ENCODE peak calls at places on chromosomes 16 and 17, in five cellular contexts. One of them, this sample, is unnamed.

GRCh38 chr16:2952679-2953078 is 11.4 kb upstream of the KREMEN2 start:
- DNase-seq in IMR-90: no peak
- DNase-seq in H1: no peak
- DNase-seq in neuronal stem cell: no peak
- DNase-seq in mesenchymal stem cell: no peak
- DNase-seq in this sample: no peak

GRCh38 chr16:87368029-87368765 is 15.4 kb downstream of the FBXO31 start:
- DNase-seq in IMR-90: no peak
- DNase-seq in H1: no peak
- DNase-seq in neuronal stem cell: no peak
- DNase-seq in mesenchymal stem cell: no peak
- DNase-seq in this sample: no peak

GRCh38 chr17:44220211-44221071 is 966 bp upstream of the UBTF start:
- DNase-seq in IMR-90: peak
- DNase-seq in H1: no peak
- DNase-seq in neuronal stem cell: peak
- DNase-seq in mesenchymal stem cell: peak
- DNase-seq in this sample: peak

GRCh38 chr17:43416998-43417891 is 18.5 kb downstream of the ARL4D start:
- DNase-seq in IMR-90: peak
- DNase-seq in H1: no peak
- DNase-seq in neuronal stem cell: no peak
- DNase-seq in mesenchymal stem cell: no peak
- DNase-seq in this sample: no peak

GRCh38 chr17:38591759-38592241 is 14.0 kb downstream of the SRCIN1 start:
- DNase-seq in IMR-90: no peak
- DNase-seq in H1: no peak
- DNase-seq in neuronal stem cell: no peak
- DNase-seq in mesenchymal stem cell: no peak
- DNase-seq in this sample: no peak

GRCh38 chr16:88634141-88634993 is 4.0 kb upstream of the IL17C start:
- DNase-seq in IMR-90: peak
- DNase-seq in H1: no peak
- DNase-seq in neuronal stem cell: peak
- DNase-seq in mesenchymal stem cell: peak
- DNase-seq in this sample: peak

GRCh38 chr17:1934901-1935300 is 90.2 kb downstream of the RTN4RL1 start:
- DNase-seq in IMR-90: no peak
- DNase-seq in H1: no peak
- DNase-seq in neuronal stem cell: no peak
- DNase-seq in mesenchymal stem cell: no peak
- DNase-seq in this sample: peak

GRCh38 chr17:40063915-40064531 is 1.3 kb downstream of the THRA start:
- DNase-seq in IMR-90: no peak
- DNase-seq in H1: no peak
- DNase-seq in neuronal stem cell: no peak
- DNase-seq in mesenchymal stem cell: no peak
- DNase-seq in this sample: peak

DNA sequence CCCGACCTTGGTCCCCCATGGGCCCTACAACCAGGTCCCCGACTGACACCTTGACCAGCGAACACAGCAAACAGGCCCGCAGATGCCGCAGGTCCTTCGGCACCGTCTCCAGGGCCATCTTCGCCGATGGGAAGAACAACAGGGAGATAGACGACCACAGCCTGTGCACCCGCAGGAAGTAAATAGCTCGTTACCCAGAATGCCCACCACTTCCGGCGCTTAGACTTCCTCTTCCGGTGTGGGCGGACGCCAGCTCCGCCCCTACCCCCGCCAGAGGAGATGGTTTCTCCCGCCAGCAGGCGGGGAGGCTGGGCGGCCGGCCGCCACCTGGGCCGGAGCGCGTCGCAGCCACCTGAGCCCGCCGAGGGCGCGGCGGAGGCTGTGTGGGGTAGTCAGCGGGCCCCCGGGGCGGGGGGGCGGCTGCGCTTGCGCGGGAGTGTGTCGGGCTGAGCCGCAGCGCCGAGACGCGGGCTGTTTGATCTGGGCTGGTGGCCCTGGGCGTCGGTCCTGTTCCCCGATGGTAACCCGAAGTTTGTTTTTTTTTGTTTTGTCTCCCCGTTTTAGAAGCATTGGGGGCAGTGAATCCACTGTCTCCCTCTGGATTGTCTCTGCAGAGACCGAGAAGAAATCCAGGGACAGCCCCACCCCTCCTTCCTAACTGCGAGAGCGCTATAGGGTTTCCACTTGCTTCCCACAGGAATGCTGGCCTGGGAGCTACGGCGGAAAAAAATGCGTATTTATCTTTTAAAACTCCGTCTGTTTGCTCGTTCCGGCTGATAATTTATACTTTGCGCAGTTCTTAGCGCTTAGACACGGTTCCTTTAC is at the start of gene SUPT4H1:
- DNase-seq in IMR-90: peak
- DNase-seq in H1: peak
- DNase-seq in neuronal stem cell: peak
- DNase-seq in mesenchymal stem cell: peak
- DNase-seq in this sample: peak
- H2AK5ac ChIP-seq in IMR-90: peak
- H2AK5ac ChIP-seq in H1: peak
- H2AK5ac ChIP-seq in neuronal stem cell: peak
- H2AK5ac ChIP-seq in mesenchymal stem cell: no peak
- H2AK5ac ChIP-seq in this sample: no peak

GRCh38 chr17:78252701-78253635 is 21.5 kb downstream of the TMEM235 start:
- DNase-seq in IMR-90: no peak
- DNase-seq in H1: no peak
- DNase-seq in neuronal stem cell: no peak
- DNase-seq in mesenchymal stem cell: no peak
- DNase-seq in this sample: peak
- H4K91ac ChIP-seq in IMR-90: no peak
- H4K91ac ChIP-seq in H1: no peak
- H4K91ac ChIP-seq in neuronal stem cell: no peak
- H4K91ac ChIP-seq in mesenchymal stem cell: peak
- H4K91ac ChIP-seq in this sample: no peak

DNA sequence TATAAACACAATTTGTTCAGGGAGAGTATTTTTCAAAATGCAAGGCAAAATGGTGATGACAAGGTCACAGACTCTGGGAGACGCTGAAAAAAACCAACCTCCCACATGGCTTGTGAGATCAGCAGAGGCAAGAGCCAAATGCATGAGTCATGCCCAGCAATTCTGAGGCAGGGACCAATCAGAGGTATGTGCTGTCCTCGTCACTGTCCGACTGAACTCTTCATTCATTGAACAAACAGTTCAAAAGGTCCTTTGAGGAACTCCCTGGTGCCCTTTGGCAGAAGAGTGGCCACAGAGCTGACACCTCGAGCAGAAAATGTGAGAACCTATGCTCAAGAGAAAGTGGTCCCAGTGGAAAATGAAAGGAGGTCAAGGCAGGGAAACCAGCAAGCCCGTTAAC is 51.0 kb downstream of the CDH11 start:
- DNase-seq in IMR-90: peak
- DNase-seq in H1: peak
- DNase-seq in neuronal stem cell: peak
- DNase-seq in mesenchymal stem cell: peak
- DNase-seq in this sample: peak
- H3K27ac ChIP-seq in IMR-90: peak
- H3K27ac ChIP-seq in H1: no peak
- H3K27ac ChIP-seq in neuronal stem cell: no peak
- H3K27ac ChIP-seq in mesenchymal stem cell: peak
- H3K27ac ChIP-seq in this sample: no peak

GRCh38 chr16:55647798-55648197 is 8.0 kb upstream of the SLC6A2 start:
- DNase-seq in IMR-90: no peak
- DNase-seq in H1: no peak
- DNase-seq in neuronal stem cell: no peak
- DNase-seq in mesenchymal stem cell: no peak
- DNase-seq in this sample: no peak

GRCh38 chr16:55647343-55647742 is 8.4 kb upstream of the SLC6A2 start:
- DNase-seq in IMR-90: no peak
- DNase-seq in H1: no peak
- DNase-seq in neuronal stem cell: no peak
- DNase-seq in mesenchymal stem cell: no peak
- DNase-seq in this sample: no peak

GRCh38 chr16:55642611-55643010 is 13.2 kb upstream of the SLC6A2 start:
- DNase-seq in IMR-90: no peak
- DNase-seq in H1: no peak
- DNase-seq in neuronal stem cell: no peak
- DNase-seq in mesenchymal stem cell: no peak
- DNase-seq in this sample: no peak

GRCh38 chr16:55643161-55643970 is 12.4 kb upstream of the SLC6A2 start:
- DNase-seq in IMR-90: peak
- DNase-seq in H1: no peak
- DNase-seq in neuronal stem cell: no peak
- DNase-seq in mesenchymal stem cell: peak
- DNase-seq in this sample: peak

DNA sequence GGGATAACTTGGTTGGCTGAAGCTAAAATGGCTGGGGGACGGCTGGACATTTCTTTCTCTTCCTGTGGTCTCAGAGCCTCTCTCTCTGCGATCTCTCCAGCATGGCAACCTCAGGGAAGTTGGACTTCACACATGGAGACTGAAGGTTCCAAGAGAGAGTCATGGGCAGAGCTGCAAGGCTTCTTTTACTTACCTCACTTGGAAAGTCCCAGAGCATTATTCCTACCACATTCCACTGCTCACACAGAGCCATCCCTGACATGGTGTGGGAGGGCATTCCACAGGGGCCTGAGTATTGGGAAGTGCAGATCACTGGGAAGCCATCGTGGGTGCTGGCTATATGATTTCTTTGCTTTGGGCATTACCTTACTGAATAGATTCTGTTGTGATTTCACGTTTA is 9.8 kb upstream of the SLC6A2 start:
- DNase-seq in IMR-90: no peak
- DNase-seq in H1: no peak
- DNase-seq in neuronal stem cell: no peak
- DNase-seq in mesenchymal stem cell: no peak
- DNase-seq in this sample: peak
- H2AK5ac ChIP-seq in IMR-90: no peak
- H2AK5ac ChIP-seq in H1: no peak
- H2AK5ac ChIP-seq in neuronal stem cell: no peak
- H2AK5ac ChIP-seq in mesenchymal stem cell: no peak
- H2AK5ac ChIP-seq in this sample: no peak

GRCh38 chr16:84881702-84882521 is 62.1 kb downstream of the CRISPLD2 start:
- DNase-seq in IMR-90: peak
- DNase-seq in H1: no peak
- DNase-seq in neuronal stem cell: no peak
- DNase-seq in mesenchymal stem cell: peak
- DNase-seq in this sample: no peak
- H4K91ac ChIP-seq in IMR-90: no peak
- H4K91ac ChIP-seq in H1: no peak
- H4K91ac ChIP-seq in neuronal stem cell: no peak
- H4K91ac ChIP-seq in mesenchymal stem cell: no peak
- H4K91ac ChIP-seq in this sample: no peak